ENCODE peak calls at places on chromosomes 12 and 14, in five cellular contexts. One of them, this sample, is unnamed.

GRCh38 chr14:69693823-69694729 is 72.9 kb upstream of the SRSF5 start:
- DNase-seq in AG09309: no peak
- DNase-seq in cardiac fibroblast: peak; percentile 60
- DNase-seq in upper lobe of left lung: peak; percentile 63
- DNase-seq in stomach: peak; percentile 75
- DNase-seq in this sample: peak; percentile 17

GRCh38 chr12:114166360-114166759 is 200.2 kb upstream of the RBM19 start:
- DNase-seq in AG09309: peak; percentile 28
- DNase-seq in cardiac fibroblast: peak; percentile 52
- DNase-seq in upper lobe of left lung: peak; percentile 22
- DNase-seq in stomach: no peak
- DNase-seq in this sample: no peak

GRCh38 chr14:77189479-77189878 is 7.9 kb downstream of the TMEM63C start:
- DNase-seq in AG09309: no peak
- DNase-seq in cardiac fibroblast: no peak
- DNase-seq in upper lobe of left lung: no peak
- DNase-seq in stomach: peak; percentile 14
- DNase-seq in this sample: no peak

GRCh38 chr14:74492413-74493342 is at the start of gene NPC2:
- DNase-seq in AG09309: no peak
- DNase-seq in cardiac fibroblast: no peak
- DNase-seq in upper lobe of left lung: no peak
- DNase-seq in stomach: no peak
- DNase-seq in this sample: no peak

GRCh38 chr14:88919502-88919901 is 95.1 kb downstream of the TTC8 start:
- DNase-seq in AG09309: no peak
- DNase-seq in cardiac fibroblast: no peak
- DNase-seq in upper lobe of left lung: no peak
- DNase-seq in stomach: no peak
- DNase-seq in this sample: no peak

GRCh38 chr14:102063092-102063807 is 23.6 kb downstream of the HSP90AA1 start:
- DNase-seq in AG09309: peak; percentile 69
- DNase-seq in cardiac fibroblast: peak; percentile 93
- DNase-seq in upper lobe of left lung: peak; percentile 87
- DNase-seq in stomach: peak; percentile 90
- DNase-seq in this sample: peak; percentile 80

GRCh38 chr14:64966976-64967375 is 5.2 kb downstream of the RAB15 start:
- DNase-seq in AG09309: no peak
- DNase-seq in cardiac fibroblast: no peak
- DNase-seq in upper lobe of left lung: peak; percentile 82
- DNase-seq in stomach: peak; percentile 69
- DNase-seq in this sample: no peak

GRCh38 chr14:63045234-63045611 is at the start of gene KCNH5:
- DNase-seq in AG09309: no peak
- DNase-seq in cardiac fibroblast: peak; percentile 41
- DNase-seq in upper lobe of left lung: no peak
- DNase-seq in stomach: no peak
- DNase-seq in this sample: no peak

GRCh38 chr14:75254901-75255300 is 23.7 kb upstream of the FOS start:
- DNase-seq in AG09309: no peak
- DNase-seq in cardiac fibroblast: no peak
- DNase-seq in upper lobe of left lung: no peak
- DNase-seq in stomach: no peak
- DNase-seq in this sample: no peak

GRCh38 chr14:20755037-20755436 is 9.3 kb downstream of the EDDM3A start:
- DNase-seq in AG09309: no peak
- DNase-seq in cardiac fibroblast: no peak
- DNase-seq in upper lobe of left lung: peak; percentile 63
- DNase-seq in stomach: peak; percentile 29
- DNase-seq in this sample: no peak

GRCh38 chr12:99059824-99060526 is 414.9 kb downstream of the APAF1 start:
- DNase-seq in AG09309: peak; percentile 32
- DNase-seq in cardiac fibroblast: no peak
- DNase-seq in upper lobe of left lung: no peak
- DNase-seq in stomach: no peak
- DNase-seq in this sample: peak; percentile 27

GRCh38 chr14:94469261-94469660 is 6.7 kb downstream of the SERPINA9 start:
- DNase-seq in AG09309: no peak
- DNase-seq in cardiac fibroblast: no peak
- DNase-seq in upper lobe of left lung: no peak
- DNase-seq in stomach: no peak
- DNase-seq in this sample: no peak

GRCh38 chr12:6041891-6042290 is 82.6 kb downstream of the VWF start:
- DNase-seq in AG09309: no peak
- DNase-seq in cardiac fibroblast: peak; percentile 52
- DNase-seq in upper lobe of left lung: no peak
- DNase-seq in stomach: no peak
- DNase-seq in this sample: no peak

GRCh38 chr14:61341275-61342210 is 20.2 kb downstream of the PRKCH start:
- DNase-seq in AG09309: no peak
- DNase-seq in cardiac fibroblast: no peak
- DNase-seq in upper lobe of left lung: no peak
- DNase-seq in stomach: no peak
- DNase-seq in this sample: no peak

GRCh38 chr14:60485057-60485599 is 735 bp downstream of the C14orf39 start:
- DNase-seq in AG09309: no peak
- DNase-seq in cardiac fibroblast: no peak
- DNase-seq in upper lobe of left lung: no peak
- DNase-seq in stomach: no peak
- DNase-seq in this sample: no peak

GRCh38 chr14:55508676-55509075 is 68.3 kb upstream of the TBPL2 start:
- DNase-seq in AG09309: no peak
- DNase-seq in cardiac fibroblast: no peak
- DNase-seq in upper lobe of left lung: no peak
- DNase-seq in stomach: no peak
- DNase-seq in this sample: no peak

GRCh38 chr12:131537267-131537920 is 173.5 kb upstream of the SFSWAP start:
- DNase-seq in AG09309: no peak
- DNase-seq in cardiac fibroblast: no peak
- DNase-seq in upper lobe of left lung: no peak
- DNase-seq in stomach: no peak
- DNase-seq in this sample: no peak

GRCh38 chr14:32611752-32612151 is 282.7 kb downstream of the AKAP6 start:
- DNase-seq in AG09309: peak; percentile 62
- DNase-seq in cardiac fibroblast: peak; percentile 91
- DNase-seq in upper lobe of left lung: no peak
- DNase-seq in stomach: no peak
- DNase-seq in this sample: no peak

GRCh38 chr12:103833891-103834290 is 7.1 kb downstream of the NT5DC3 start:
- DNase-seq in AG09309: no peak
- DNase-seq in cardiac fibroblast: no peak
- DNase-seq in upper lobe of left lung: no peak
- DNase-seq in stomach: no peak
- DNase-seq in this sample: no peak

GRCh38 chr12:48954781-48955501 is 2.3 kb downstream of the ARF3 start:
- DNase-seq in AG09309: no peak
- DNase-seq in cardiac fibroblast: no peak
- DNase-seq in upper lobe of left lung: peak; percentile 38
- DNase-seq in stomach: no peak
- DNase-seq in this sample: no peak

GRCh38 chr14:89650077-89650978 is 233.3 kb upstream of the FOXN3 start:
- DNase-seq in AG09309: no peak
- DNase-seq in cardiac fibroblast: no peak
- DNase-seq in upper lobe of left lung: no peak
- DNase-seq in stomach: no peak
- DNase-seq in this sample: no peak

GRCh38 chr12:50132505-50133135 is 20.6 kb downstream of the COX14 start:
- DNase-seq in AG09309: no peak
- DNase-seq in cardiac fibroblast: peak; percentile 78
- DNase-seq in upper lobe of left lung: no peak
- DNase-seq in stomach: no peak
- DNase-seq in this sample: no peak

GRCh38 chr14:95314609-95315008 is 5.1 kb downstream of the CLMN start:
- DNase-seq in AG09309: no peak
- DNase-seq in cardiac fibroblast: peak; percentile 52
- DNase-seq in upper lobe of left lung: peak; percentile 46
- DNase-seq in stomach: peak; percentile 49
- DNase-seq in this sample: peak; percentile 22

GRCh38 chr14:90678420-90678819 is 137.8 kb downstream of the TTC7B start:
- DNase-seq in AG09309: no peak
- DNase-seq in cardiac fibroblast: peak; percentile 63
- DNase-seq in upper lobe of left lung: no peak
- DNase-seq in stomach: no peak
- DNase-seq in this sample: no peak

GRCh38 chr14:90676859-90677258 is 139.4 kb downstream of the TTC7B start:
- DNase-seq in AG09309: no peak
- DNase-seq in cardiac fibroblast: peak; percentile 43
- DNase-seq in upper lobe of left lung: no peak
- DNase-seq in stomach: no peak
- DNase-seq in this sample: no peak

GRCh38 chr14:90678846-90679362 is 137.3 kb downstream of the TTC7B start:
- DNase-seq in AG09309: no peak
- DNase-seq in cardiac fibroblast: no peak
- DNase-seq in upper lobe of left lung: no peak
- DNase-seq in stomach: no peak
- DNase-seq in this sample: no peak

GRCh38 chr14:90676356-90676755 is 139.9 kb downstream of the TTC7B start:
- DNase-seq in AG09309: no peak
- DNase-seq in cardiac fibroblast: no peak
- DNase-seq in upper lobe of left lung: no peak
- DNase-seq in stomach: no peak
- DNase-seq in this sample: no peak

DNA sequence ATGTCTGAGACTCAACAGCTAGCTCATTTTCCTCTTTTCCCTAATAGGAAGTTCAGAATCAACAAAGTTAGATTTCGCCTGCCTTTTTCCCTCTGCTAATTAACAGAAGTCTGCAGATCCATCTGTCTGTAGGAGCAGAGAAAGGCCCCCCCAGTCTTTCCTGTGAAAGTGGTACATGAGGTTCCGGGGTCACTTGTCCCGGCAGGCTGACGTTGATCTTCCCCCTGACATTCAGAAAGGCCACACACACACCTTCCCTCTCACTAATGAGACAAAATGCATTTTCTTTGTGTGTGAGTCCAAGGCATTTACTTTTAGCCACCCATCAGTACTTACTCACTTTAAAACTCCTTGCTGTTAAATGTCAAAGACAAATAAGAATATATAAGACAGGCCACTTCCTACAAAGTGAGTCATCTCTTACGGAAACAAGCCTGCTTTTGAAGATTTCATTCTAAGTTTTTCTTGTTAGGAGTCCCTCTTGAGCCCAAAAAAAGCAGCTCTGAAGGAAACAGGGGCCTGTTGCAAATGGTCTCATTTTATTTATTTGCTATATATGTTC is 138.7 kb downstream of the TTC7B start:
- DNase-seq in AG09309: no peak
- DNase-seq in cardiac fibroblast: peak; percentile 74
- DNase-seq in upper lobe of left lung: no peak
- DNase-seq in stomach: no peak
- DNase-seq in this sample: no peak
- TF ChIP-seq CTCF in AG09309: no peak
- TF ChIP-seq CTCF in cardiac fibroblast: no peak
- TF ChIP-seq CTCF in upper lobe of left lung: no peak
- TF ChIP-seq CTCF in stomach: no peak
- TF ChIP-seq CTCF in this sample: no peak

GRCh38 chr12:92928431-92928961 is 599 bp downstream of the EEA1 start:
- DNase-seq in AG09309: no peak
- DNase-seq in cardiac fibroblast: peak; percentile 44
- DNase-seq in upper lobe of left lung: peak; percentile 28
- DNase-seq in stomach: no peak
- DNase-seq in this sample: no peak

GRCh38 chr12:92928962-92929915 is at the start of gene EEA1:
- DNase-seq in AG09309: peak; percentile 82
- DNase-seq in cardiac fibroblast: peak; percentile 95
- DNase-seq in upper lobe of left lung: peak; percentile 98
- DNase-seq in stomach: peak; percentile 97
- DNase-seq in this sample: peak; percentile 83

GRCh38 chr12:92927436-92928116 is 1.5 kb downstream of the EEA1 start:
- DNase-seq in AG09309: peak; percentile 21
- DNase-seq in cardiac fibroblast: peak; percentile 81
- DNase-seq in upper lobe of left lung: no peak
- DNase-seq in stomach: no peak
- DNase-seq in this sample: no peak

GRCh38 chr12:92926549-92926948 is 2.5 kb downstream of the EEA1 start:
- DNase-seq in AG09309: no peak
- DNase-seq in cardiac fibroblast: no peak
- DNase-seq in upper lobe of left lung: no peak
- DNase-seq in stomach: no peak
- DNase-seq in this sample: no peak

DNA sequence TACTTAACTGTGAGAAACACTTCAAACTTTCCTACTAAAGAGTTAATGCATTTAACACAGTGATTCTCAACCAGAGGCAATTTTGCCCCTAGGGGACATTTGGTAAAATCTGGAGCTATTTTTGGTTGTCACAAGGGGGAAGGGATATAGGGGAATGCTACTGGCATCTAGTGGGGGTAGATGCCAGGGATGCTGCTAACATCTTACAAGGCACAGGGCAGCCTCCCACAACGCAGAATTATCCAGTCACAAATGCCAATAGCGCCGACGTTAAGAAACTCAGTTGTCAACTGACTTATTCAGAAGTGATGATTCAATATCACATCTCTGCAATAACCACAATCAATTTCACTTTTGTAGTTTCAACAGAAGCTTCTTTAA is 2.0 kb downstream of the EEA1 start:
- DNase-seq in AG09309: peak; percentile 18
- DNase-seq in cardiac fibroblast: peak; percentile 63
- DNase-seq in upper lobe of left lung: peak; percentile 28
- DNase-seq in stomach: no peak
- DNase-seq in this sample: no peak
- TF ChIP-seq CTCF in AG09309: peak; percentile 20
- TF ChIP-seq CTCF in cardiac fibroblast: peak; percentile 16
- TF ChIP-seq CTCF in upper lobe of left lung: no peak
- TF ChIP-seq CTCF in stomach: no peak
- TF ChIP-seq CTCF in this sample: peak; percentile 15

GRCh38 chr14:106848330-106849121 is 1322.1 kb downstream of the TMEM121 start:
- DNase-seq in AG09309: no peak
- DNase-seq in cardiac fibroblast: peak; percentile 75
- DNase-seq in upper lobe of left lung: no peak
- DNase-seq in stomach: no peak
- DNase-seq in this sample: no peak
- TF ChIP-seq CTCF in AG09309: no peak
- TF ChIP-seq CTCF in cardiac fibroblast: peak; percentile 40
- TF ChIP-seq CTCF in upper lobe of left lung: no peak
- TF ChIP-seq CTCF in stomach: no peak
- TF ChIP-seq CTCF in this sample: no peak

GRCh38 chr14:87052646-87053225 is 940.2 kb downstream of the GALC start:
- DNase-seq in AG09309: no peak
- DNase-seq in cardiac fibroblast: no peak
- DNase-seq in upper lobe of left lung: no peak
- DNase-seq in stomach: no peak
- DNase-seq in this sample: no peak

GRCh38 chr14:87059060-87059827 is 933.7 kb downstream of the GALC start:
- DNase-seq in AG09309: no peak
- DNase-seq in cardiac fibroblast: no peak
- DNase-seq in upper lobe of left lung: no peak
- DNase-seq in stomach: no peak
- DNase-seq in this sample: peak; percentile 7

GRCh38 chr14:87049886-87050820 is 942.8 kb downstream of the GALC start:
- DNase-seq in AG09309: peak; percentile 8
- DNase-seq in cardiac fibroblast: peak; percentile 1
- DNase-seq in upper lobe of left lung: no peak
- DNase-seq in stomach: no peak
- DNase-seq in this sample: peak; percentile 5

DNA sequence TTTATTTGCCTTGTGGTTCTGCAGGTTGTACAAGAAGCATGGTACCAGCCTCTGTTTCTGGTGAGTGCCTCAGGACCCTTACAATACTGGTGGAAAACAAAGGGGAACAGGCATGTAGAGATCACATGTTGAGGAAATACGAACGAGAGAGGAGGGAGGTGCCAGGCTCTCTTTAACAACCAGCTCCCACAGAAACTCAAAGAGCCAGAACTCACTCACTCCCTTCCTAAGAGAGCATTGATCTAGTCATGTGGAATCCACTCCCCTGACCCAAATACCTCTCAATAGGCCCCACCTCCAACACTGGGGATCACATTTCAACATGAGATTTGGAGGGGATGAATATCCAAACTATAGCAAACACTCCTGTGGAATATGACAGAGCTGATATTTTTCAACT is 938.0 kb downstream of the GALC start:
- DNase-seq in AG09309: no peak
- DNase-seq in cardiac fibroblast: no peak
- DNase-seq in upper lobe of left lung: no peak
- DNase-seq in stomach: no peak
- DNase-seq in this sample: no peak
- TF ChIP-seq CTCF in AG09309: no peak
- TF ChIP-seq CTCF in cardiac fibroblast: no peak
- TF ChIP-seq CTCF in upper lobe of left lung: no peak
- TF ChIP-seq CTCF in stomach: no peak
- TF ChIP-seq CTCF in this sample: no peak

This sample was measured in retinal pigment epithelial cell.